ENCODE peak calls at places on chromosomes 12 and 14, in ten cellular contexts. One of them, this sample, is unnamed.

GRCh38 chr14:104442611-104443390 is 136.8 kb upstream of the C14orf180 start:
- DNase-seq in choroid plexus epithelial cell: no peak
- DNase-seq in GM03348: no peak
- DNase-seq in HL-60: no peak
- DNase-seq in HCEC 1CT: no peak
- DNase-seq in dorsolateral prefrontal cortex: no peak
- DNase-seq in NCI-H1105: no peak
- DNase-seq in NCI-H524: no peak
- DNase-seq in non-pigmented ciliary epithelial cell: no peak
- DNase-seq in tibial nerve: no peak
- DNase-seq in this sample: peak; percentile 33

GRCh38 chr14:51455041-51455835 is 196.5 kb upstream of the FRMD6 start:
- DNase-seq in HCEC 1CT: no peak
- DNase-seq in non-pigmented ciliary epithelial cell: no peak
- DNase-seq in dorsolateral prefrontal cortex: no peak
- DNase-seq in NCI-H1105: no peak
- DNase-seq in GM03348: no peak
- DNase-seq in tibial nerve: no peak
- DNase-seq in HL-60: no peak
- DNase-seq in choroid plexus epithelial cell: no peak
- DNase-seq in NCI-H524: no peak
- DNase-seq in this sample: no peak

GRCh38 chr12:102232446-102232845 is 34.8 kb upstream of the PMCH start:
- DNase-seq in tibial nerve: peak; percentile 8
- DNase-seq in dorsolateral prefrontal cortex: no peak
- DNase-seq in NCI-H524: no peak
- DNase-seq in GM03348: peak; percentile 57
- DNase-seq in choroid plexus epithelial cell: no peak
- DNase-seq in non-pigmented ciliary epithelial cell: no peak
- DNase-seq in HCEC 1CT: no peak
- DNase-seq in NCI-H1105: no peak
- DNase-seq in HL-60: no peak
- DNase-seq in this sample: no peak

GRCh38 chr12:99767809-99768208 is 120.3 kb downstream of the GARIN6 start:
- DNase-seq in NCI-H1105: peak; percentile 3
- DNase-seq in NCI-H524: peak; percentile 2
- DNase-seq in dorsolateral prefrontal cortex: no peak
- DNase-seq in tibial nerve: no peak
- DNase-seq in HL-60: no peak
- DNase-seq in GM03348: peak; percentile 34
- DNase-seq in non-pigmented ciliary epithelial cell: no peak
- DNase-seq in choroid plexus epithelial cell: peak; percentile 40
- DNase-seq in HCEC 1CT: peak; percentile 24
- DNase-seq in this sample: no peak

GRCh38 chr14:61528591-61529021 is 166.7 kb upstream of the HIF1A start:
- DNase-seq in NCI-H524: no peak
- DNase-seq in non-pigmented ciliary epithelial cell: peak; percentile 86
- DNase-seq in HCEC 1CT: peak; percentile 95
- DNase-seq in dorsolateral prefrontal cortex: no peak
- DNase-seq in HL-60: no peak
- DNase-seq in tibial nerve: no peak
- DNase-seq in GM03348: peak; percentile 65
- DNase-seq in NCI-H1105: no peak
- DNase-seq in choroid plexus epithelial cell: peak; percentile 77
- DNase-seq in this sample: no peak

GRCh38 chr12:31491819-31492598 is 98.9 kb downstream of the DENND5B start:
- DNase-seq in HL-60: no peak
- DNase-seq in non-pigmented ciliary epithelial cell: peak; percentile 67
- DNase-seq in NCI-H524: no peak
- DNase-seq in choroid plexus epithelial cell: peak; percentile 87
- DNase-seq in tibial nerve: no peak
- DNase-seq in HCEC 1CT: peak; percentile 82
- DNase-seq in NCI-H1105: no peak
- DNase-seq in dorsolateral prefrontal cortex: no peak
- DNase-seq in GM03348: peak; percentile 58
- DNase-seq in this sample: no peak

GRCh38 chr14:86015916-86016315 is 486.0 kb downstream of the FLRT2 start:
- DNase-seq in choroid plexus epithelial cell: peak; percentile 64
- DNase-seq in HL-60: no peak
- DNase-seq in GM03348: no peak
- DNase-seq in dorsolateral prefrontal cortex: no peak
- DNase-seq in non-pigmented ciliary epithelial cell: no peak
- DNase-seq in NCI-H524: no peak
- DNase-seq in tibial nerve: no peak
- DNase-seq in NCI-H1105: no peak
- DNase-seq in HCEC 1CT: peak; percentile 16
- DNase-seq in this sample: no peak

GRCh38 chr12:124917841-124918621 is 3.6 kb upstream of the UBC start:
- DNase-seq in NCI-H524: no peak
- DNase-seq in GM03348: no peak
- DNase-seq in tibial nerve: no peak
- DNase-seq in NCI-H1105: no peak
- DNase-seq in dorsolateral prefrontal cortex: no peak
- DNase-seq in non-pigmented ciliary epithelial cell: no peak
- DNase-seq in HL-60: peak; percentile 63
- DNase-seq in HCEC 1CT: peak; percentile 28
- DNase-seq in choroid plexus epithelial cell: peak; percentile 60
- DNase-seq in this sample: no peak

GRCh38 chr14:90507428-90507827 is 110.6 kb downstream of the CALM1 start:
- DNase-seq in non-pigmented ciliary epithelial cell: no peak
- DNase-seq in HCEC 1CT: no peak
- DNase-seq in tibial nerve: no peak
- DNase-seq in NCI-H524: no peak
- DNase-seq in HL-60: no peak
- DNase-seq in dorsolateral prefrontal cortex: no peak
- DNase-seq in GM03348: no peak
- DNase-seq in NCI-H1105: no peak
- DNase-seq in choroid plexus epithelial cell: no peak
- DNase-seq in this sample: no peak

GRCh38 chr12:1837541-1838206 is 17.3 kb downstream of the LRTM2 start:
- DNase-seq in HL-60: no peak
- DNase-seq in GM03348: no peak
- DNase-seq in NCI-H1105: no peak
- DNase-seq in HCEC 1CT: peak; percentile 11
- DNase-seq in tibial nerve: no peak
- DNase-seq in choroid plexus epithelial cell: peak; percentile 67
- DNase-seq in dorsolateral prefrontal cortex: no peak
- DNase-seq in NCI-H524: no peak
- DNase-seq in non-pigmented ciliary epithelial cell: no peak
- DNase-seq in this sample: peak; percentile 60

GRCh38 chr12:51818567-51819300 is 29.8 kb downstream of the FIGNL2 start:
- DNase-seq in non-pigmented ciliary epithelial cell: peak; percentile 15
- DNase-seq in NCI-H524: no peak
- DNase-seq in choroid plexus epithelial cell: peak; percentile 75
- DNase-seq in tibial nerve: no peak
- DNase-seq in HCEC 1CT: peak; percentile 70
- DNase-seq in dorsolateral prefrontal cortex: no peak
- DNase-seq in GM03348: peak; percentile 88
- DNase-seq in HL-60: no peak
- DNase-seq in NCI-H1105: no peak
- DNase-seq in this sample: no peak